ENCODE peak calls at places on chromosomes 16 and 17, in seven cellular contexts. A is tibial nerve, D is A549, U is prostate gland, X is HCT116, M is ovary, B is adrenal gland. T is an unnamed sample.

GRCh38 chr17:30958187-30958586 is 12.7 kb upstream of the RNF135 start:
- DNase-seq in A (no peak), D (no peak), U (no peak), X (no peak), M (no peak), B (no peak), T (peak; percentile 48)

GRCh38 chr17:49193513-49194296 is 16.7 kb downstream of the GNGT2 start:
- DNase-seq in A (peak; percentile 62), D (peak; percentile 91), U (peak; percentile 43), X (peak; percentile 33), M (peak; percentile 81), B (peak; percentile 74), T (peak; percentile 88)

GRCh38 chr17:78759969-78760352 is 22.1 kb downstream of the CYTH1 start:
- DNase-seq in A (no peak), D (no peak), U (no peak), X (no peak), M (no peak), B (no peak), T (no peak)

GRCh38 chr17:42775534-42776098 is 2.4 kb downstream of the VPS25 start:
- DNase-seq in A (no peak), D (no peak), U (no peak), X (no peak), M (no peak), B (no peak), T (no peak)

GRCh38 chr17:27315322-27315721 is 21.4 kb downstream of the WSB1 start:
- DNase-seq in A (peak; percentile 76), D (no peak), U (peak; percentile 77), X (no peak), M (peak; percentile 67), B (peak; percentile 72), T (peak; percentile 98)

GRCh38 chr16:57562669-57563486 is 20.4 kb downstream of the ADGRG5 start:
- DNase-seq in A (no peak), D (no peak), U (no peak), X (no peak), M (no peak), B (no peak), T (no peak)

GRCh38 chr16:86946396-86946795 is 368.0 kb downstream of the FOXL1 start:
- DNase-seq in A (no peak), D (peak; percentile 26), U (no peak), X (no peak), M (no peak), B (no peak), T (no peak)

GRCh38 chr16:86067936-86068335 is 169.0 kb downstream of the IRF8 start:
- DNase-seq in A (no peak), D (no peak), U (no peak), X (no peak), M (no peak), B (no peak), T (no peak)

GRCh38 chr16:12260647-12261262 is 284.2 kb downstream of the SNX29 start:
- DNase-seq in A (no peak), D (peak; percentile 64), U (no peak), X (peak; percentile 36), M (peak; percentile 56), B (no peak), T (no peak)

GRCh38 chr17:72244494-72244893 is 123.7 kb downstream of the SOX9 start:
- DNase-seq in A (no peak), D (no peak), U (no peak), X (no peak), M (no peak), B (no peak), T (no peak)

GRCh38 chr17:50550661-50551432 is 3.9 kb downstream of the SPATA20 start:
- DNase-seq in A (peak; percentile 68), D (peak; percentile 84), U (peak; percentile 72), X (peak; percentile 68), M (peak; percentile 84), B (peak; percentile 94), T (peak; percentile 92)

GRCh38 chr17:43326490-43327275 is 72.1 kb upstream of the ARL4D start:
- DNase-seq in A (no peak), D (no peak), U (no peak), X (no peak), M (no peak), B (no peak), T (no peak)

GRCh38 chr16:26802965-26803364 is 263.8 kb upstream of the C16orf82 start:
- DNase-seq in A (no peak), D (no peak), U (no peak), X (no peak), M (no peak), B (no peak), T (no peak)

GRCh38 chr16:31141489-31142108 is 6.1 kb upstream of the PRSS8 start:
- DNase-seq in A (no peak), D (no peak), U (no peak), X (no peak), M (peak; percentile 65), B (peak; percentile 81), T (peak; percentile 55)

GRCh38 chr16:85173077-85173980 is 61.1 kb upstream of the CIBAR2 start:
- DNase-seq in A (no peak), D (peak; percentile 70), U (no peak), X (peak; percentile 34), M (peak; percentile 83), B (peak; percentile 93), T (no peak)

GRCh38 chr17:45131616-45132301 is 556 bp downstream of the PLCD3 start:
- DNase-seq in A (no peak), D (no peak), U (no peak), X (no peak), M (peak; percentile 83), B (peak; percentile 42), T (peak; percentile 41)

GRCh38 chr17:45130640-45131293 is 1.5 kb downstream of the PLCD3 start:
- DNase-seq in A (no peak), D (no peak), U (no peak), X (no peak), M (peak; percentile 35), B (no peak), T (no peak)

GRCh38 chr17:45131294-45131615 is 1.1 kb downstream of the PLCD3 start:
- DNase-seq in A (no peak), D (no peak), U (no peak), X (no peak), M (no peak), B (no peak), T (no peak)

GRCh38 chr17:45132302-45132568 is at the start of gene PLCD3:
- DNase-seq in A (no peak), D (no peak), U (no peak), X (no peak), M (no peak), B (no peak), T (no peak)

GRCh38 chr17:45132569-45133463 is 501 bp upstream of the PLCD3 start:
- DNase-seq in A (peak; percentile 78), D (peak; percentile 98), U (peak; percentile 85), X (peak; percentile 67), M (peak; percentile 86), B (peak; percentile 92), T (peak; percentile 84)
- TF ChIP-seq POLR2A in A (no peak), D (peak; percentile 63), U (peak; percentile 53), X (no peak), M (peak; percentile 64), B (peak; percentile 36), T (peak; percentile 77)

GRCh38 chr16:8588703-8589292 is 1.5 kb downstream of the TMEM114 start:
- DNase-seq in A (no peak), D (no peak), U (no peak), X (no peak), M (no peak), B (no peak), T (no peak)
- H3K4me3 ChIP-seq in A (no peak overlapping the region), D (no peak overlapping the region), U (no peak overlapping the region), X (no peak overlapping the region), M (no peak overlapping the region), B (no peak overlapping the region), T (no peak overlapping the region)

DNA sequence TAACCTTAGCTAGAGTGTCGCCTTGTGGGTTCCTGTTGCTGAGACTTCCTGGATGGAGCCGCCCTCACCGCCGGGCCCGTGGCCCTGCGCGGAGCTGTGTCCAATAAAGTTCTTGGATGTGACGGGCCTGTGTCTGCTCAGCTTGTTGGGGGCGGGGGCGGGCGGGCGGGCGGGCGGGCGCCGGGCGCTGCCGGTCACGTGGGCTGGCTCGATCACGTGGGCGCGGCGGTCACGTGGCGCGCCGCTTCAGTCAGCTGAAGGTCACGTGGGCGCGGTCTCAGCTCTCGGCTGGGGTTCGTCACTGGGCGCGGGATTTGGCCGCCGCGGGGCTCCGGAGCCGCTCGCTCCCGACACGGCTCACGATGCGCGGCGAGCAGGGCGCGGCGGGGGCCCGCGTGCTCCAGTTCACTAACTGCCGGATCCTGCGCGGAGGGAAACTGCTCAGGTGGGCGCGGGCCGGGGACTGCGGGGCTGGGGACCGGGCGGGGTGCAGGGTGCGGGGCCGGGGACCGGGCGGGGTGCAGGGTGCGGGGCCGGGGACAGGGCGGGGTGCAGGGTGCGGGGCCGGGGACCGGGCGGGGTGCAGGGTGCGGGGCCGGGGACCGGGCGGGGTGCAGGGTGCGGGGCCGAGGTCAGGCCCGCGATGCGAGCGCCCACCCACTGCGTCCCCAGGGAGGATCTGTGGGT is at the start of gene AMDHD2:
- DNase-seq in A (peak; percentile 92), D (peak; percentile 93), U (peak; percentile 89), X (peak; percentile 69), M (peak; percentile 92), B (peak; percentile 97), T (peak; percentile 89)
- TF ChIP-seq POLR2A in A (peak; percentile 21), D (no peak), U (no peak), X (no peak), M (no peak), B (peak; percentile 52), T (peak; percentile 50)

GRCh38 chr16:21281698-21282389 is 3.8 kb upstream of the CRYM start:
- DNase-seq in A (no peak), D (no peak), U (no peak), X (no peak), M (no peak), B (no peak), T (no peak)

GRCh38 chr16:21283521-21284289 is 5.6 kb upstream of the CRYM start:
- DNase-seq in A (no peak), D (peak; percentile 56), U (peak; percentile 58), X (no peak), M (peak; percentile 66), B (peak; percentile 11), T (peak; percentile 36)

GRCh38 chr16:21279501-21279900 is 1.4 kb upstream of the CRYM start:
- DNase-seq in A (no peak), D (no peak), U (no peak), X (no peak), M (no peak), B (no peak), T (no peak)

GRCh38 chr16:21284414-21284813 is 6.3 kb upstream of the CRYM start:
- DNase-seq in A (no peak), D (no peak), U (no peak), X (no peak), M (no peak), B (no peak), T (no peak)
- H3K4me3 ChIP-seq in A (no peak overlapping the region), D (peak overlapping the region; percentile 50), U (no peak overlapping the region), X (peak overlapping the region; percentile 31), M (no peak overlapping the region), B (no peak overlapping the region), T (no peak overlapping the region)

DNA sequence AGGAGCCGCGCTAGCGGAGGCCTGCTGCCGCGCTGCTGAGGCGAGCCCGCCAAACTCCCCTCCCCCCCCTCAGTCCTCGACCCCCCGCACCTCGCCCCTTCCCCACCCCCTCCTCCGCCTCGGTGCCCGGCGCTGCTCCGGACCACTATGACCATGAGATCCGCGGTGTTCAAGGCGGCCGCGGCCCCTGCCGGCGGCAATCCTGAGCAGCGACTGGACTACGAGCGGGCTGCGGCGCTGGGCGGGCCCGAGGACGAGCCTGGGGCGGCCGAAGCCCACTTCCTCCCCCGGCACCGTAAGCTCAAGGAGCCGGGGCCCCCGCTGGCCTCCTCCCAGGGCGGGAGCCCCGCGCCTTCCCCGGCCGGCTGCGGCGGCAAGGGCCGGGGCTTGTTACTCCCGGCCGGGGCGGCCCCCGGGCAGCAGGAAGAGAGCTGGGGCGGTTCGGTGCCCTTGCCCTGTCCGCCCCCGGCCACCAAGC is 734 bp downstream of the MSL1 start:
- DNase-seq in A (no peak), D (peak; percentile 69), U (no peak), X (no peak), M (peak; percentile 73), B (peak; percentile 60), T (peak; percentile 57)
- TF ChIP-seq POLR2A in A (no peak), D (peak; percentile 18), U (no peak), X (no peak), M (no peak), B (no peak), T (no peak)

T was measured in thyroid gland.